ENCODE peak calls at places on chromosomes 13 and 19, in eight cellular contexts. One of them, this sample, is unnamed.

GRCh38 chr19:31066385-31066784 is 282.9 kb downstream of the TSHZ3 start:
- DNase-seq in tibial nerve: no peak
- DNase-seq in stimulated activated effector memory CD8-positive, alpha-beta T cell treated with anti-CD3 and anti-CD28 coated beads, Interleukin-12 subunit alpha, Interleukin-12 subunit beta, amount 100 ng/mL, for 72 hours: no peak
- DNase-seq in fibroblast of mammary gland: peak
- DNase-seq in progenitor cell of endocrine pancreas: no peak
- DNase-seq in GM04503: peak
- DNase-seq in NCI-H748 treated with DMSO at 0.1 percent for 48 hours: no peak
- DNase-seq in C1 segment of cervical spinal cord: no peak
- DNase-seq in this sample: peak

GRCh38 chr13:48828962-48829405 is 146.7 kb upstream of the FNDC3A start:
- DNase-seq in fibroblast of mammary gland: peak
- DNase-seq in NCI-H748 treated with DMSO at 0.1 percent for 48 hours: peak
- DNase-seq in GM04503: no peak
- DNase-seq in C1 segment of cervical spinal cord: no peak
- DNase-seq in tibial nerve: no peak
- DNase-seq in progenitor cell of endocrine pancreas: no peak
- DNase-seq in stimulated activated effector memory CD8-positive, alpha-beta T cell treated with anti-CD3 and anti-CD28 coated beads, Interleukin-12 subunit alpha, Interleukin-12 subunit beta, amount 100 ng/mL, for 72 hours: no peak
- DNase-seq in this sample: no peak

GRCh38 chr13:49053899-49054298 is 78.2 kb downstream of the FNDC3A start:
- DNase-seq in tibial nerve: no peak
- DNase-seq in NCI-H748 treated with DMSO at 0.1 percent for 48 hours: no peak
- DNase-seq in stimulated activated effector memory CD8-positive, alpha-beta T cell treated with anti-CD3 and anti-CD28 coated beads, Interleukin-12 subunit alpha, Interleukin-12 subunit beta, amount 100 ng/mL, for 72 hours: no peak
- DNase-seq in fibroblast of mammary gland: no peak
- DNase-seq in C1 segment of cervical spinal cord: no peak
- DNase-seq in GM04503: no peak
- DNase-seq in progenitor cell of endocrine pancreas: no peak
- DNase-seq in this sample: no peak

GRCh38 chr13:69092615-69093322 is 1014.9 kb upstream of the ATXN8OS start:
- DNase-seq in fibroblast of mammary gland: no peak
- DNase-seq in progenitor cell of endocrine pancreas: no peak
- DNase-seq in NCI-H748 treated with DMSO at 0.1 percent for 48 hours: no peak
- DNase-seq in C1 segment of cervical spinal cord: no peak
- DNase-seq in tibial nerve: no peak
- DNase-seq in GM04503: no peak
- DNase-seq in stimulated activated effector memory CD8-positive, alpha-beta T cell treated with anti-CD3 and anti-CD28 coated beads, Interleukin-12 subunit alpha, Interleukin-12 subunit beta, amount 100 ng/mL, for 72 hours: no peak
- DNase-seq in this sample: no peak

GRCh38 chr19:33906578-33907335 is 110.1 kb downstream of the KCTD15 start:
- DNase-seq in progenitor cell of endocrine pancreas: peak
- DNase-seq in stimulated activated effector memory CD8-positive, alpha-beta T cell treated with anti-CD3 and anti-CD28 coated beads, Interleukin-12 subunit alpha, Interleukin-12 subunit beta, amount 100 ng/mL, for 72 hours: no peak
- DNase-seq in tibial nerve: no peak
- DNase-seq in C1 segment of cervical spinal cord: no peak
- DNase-seq in GM04503: no peak
- DNase-seq in fibroblast of mammary gland: peak
- DNase-seq in NCI-H748 treated with DMSO at 0.1 percent for 48 hours: no peak
- DNase-seq in this sample: no peak

GRCh38 chr19:7772752-7773291 is 9.8 kb downstream of the CLEC4M start:
- DNase-seq in progenitor cell of endocrine pancreas: no peak
- DNase-seq in stimulated activated effector memory CD8-positive, alpha-beta T cell treated with anti-CD3 and anti-CD28 coated beads, Interleukin-12 subunit alpha, Interleukin-12 subunit beta, amount 100 ng/mL, for 72 hours: peak
- DNase-seq in C1 segment of cervical spinal cord: no peak
- DNase-seq in GM04503: no peak
- DNase-seq in NCI-H748 treated with DMSO at 0.1 percent for 48 hours: no peak
- DNase-seq in tibial nerve: no peak
- DNase-seq in fibroblast of mammary gland: peak
- DNase-seq in this sample: no peak

GRCh38 chr13:109700176-109700575 is 86.2 kb downstream of the IRS2 start:
- DNase-seq in stimulated activated effector memory CD8-positive, alpha-beta T cell treated with anti-CD3 and anti-CD28 coated beads, Interleukin-12 subunit alpha, Interleukin-12 subunit beta, amount 100 ng/mL, for 72 hours: no peak
- DNase-seq in C1 segment of cervical spinal cord: peak
- DNase-seq in progenitor cell of endocrine pancreas: no peak
- DNase-seq in GM04503: no peak
- DNase-seq in fibroblast of mammary gland: peak
- DNase-seq in NCI-H748 treated with DMSO at 0.1 percent for 48 hours: peak
- DNase-seq in tibial nerve: peak
- DNase-seq in this sample: no peak

GRCh38 chr19:46068345-46069258 is 27.8 kb upstream of the IGFL4 start:
- DNase-seq in fibroblast of mammary gland: peak
- DNase-seq in tibial nerve: no peak
- DNase-seq in progenitor cell of endocrine pancreas: no peak
- DNase-seq in NCI-H748 treated with DMSO at 0.1 percent for 48 hours: no peak
- DNase-seq in stimulated activated effector memory CD8-positive, alpha-beta T cell treated with anti-CD3 and anti-CD28 coated beads, Interleukin-12 subunit alpha, Interleukin-12 subunit beta, amount 100 ng/mL, for 72 hours: no peak
- DNase-seq in GM04503: peak
- DNase-seq in C1 segment of cervical spinal cord: no peak
- DNase-seq in this sample: no peak

GRCh38 chr19:1168877-1169791 is 4.9 kb downstream of the SBNO2 start:
- DNase-seq in GM04503: no peak
- DNase-seq in tibial nerve: no peak
- DNase-seq in stimulated activated effector memory CD8-positive, alpha-beta T cell treated with anti-CD3 and anti-CD28 coated beads, Interleukin-12 subunit alpha, Interleukin-12 subunit beta, amount 100 ng/mL, for 72 hours: no peak
- DNase-seq in C1 segment of cervical spinal cord: peak
- DNase-seq in progenitor cell of endocrine pancreas: no peak
- DNase-seq in NCI-H748 treated with DMSO at 0.1 percent for 48 hours: no peak
- DNase-seq in fibroblast of mammary gland: peak
- DNase-seq in this sample: no peak

GRCh38 chr19:45187421-45188100 is 9.0 kb downstream of the BLOC1S3 start:
- DNase-seq in C1 segment of cervical spinal cord: no peak
- DNase-seq in tibial nerve: no peak
- DNase-seq in stimulated activated effector memory CD8-positive, alpha-beta T cell treated with anti-CD3 and anti-CD28 coated beads, Interleukin-12 subunit alpha, Interleukin-12 subunit beta, amount 100 ng/mL, for 72 hours: no peak
- DNase-seq in fibroblast of mammary gland: no peak
- DNase-seq in NCI-H748 treated with DMSO at 0.1 percent for 48 hours: peak
- DNase-seq in progenitor cell of endocrine pancreas: no peak
- DNase-seq in GM04503: no peak
- DNase-seq in this sample: peak

GRCh38 chr19:53158119-53158656 is 665 bp downstream of the ZNF347 start:
- DNase-seq in GM04503: peak
- DNase-seq in NCI-H748 treated with DMSO at 0.1 percent for 48 hours: no peak
- DNase-seq in progenitor cell of endocrine pancreas: peak
- DNase-seq in C1 segment of cervical spinal cord: no peak
- DNase-seq in fibroblast of mammary gland: peak
- DNase-seq in tibial nerve: no peak
- DNase-seq in stimulated activated effector memory CD8-positive, alpha-beta T cell treated with anti-CD3 and anti-CD28 coated beads, Interleukin-12 subunit alpha, Interleukin-12 subunit beta, amount 100 ng/mL, for 72 hours: no peak
- DNase-seq in this sample: no peak

GRCh38 chr19:20315543-20315942 is 148.5 kb downstream of the ZNF486 start:
- DNase-seq in GM04503: no peak
- DNase-seq in fibroblast of mammary gland: no peak
- DNase-seq in stimulated activated effector memory CD8-positive, alpha-beta T cell treated with anti-CD3 and anti-CD28 coated beads, Interleukin-12 subunit alpha, Interleukin-12 subunit beta, amount 100 ng/mL, for 72 hours: no peak
- DNase-seq in progenitor cell of endocrine pancreas: no peak
- DNase-seq in tibial nerve: no peak
- DNase-seq in NCI-H748 treated with DMSO at 0.1 percent for 48 hours: peak
- DNase-seq in C1 segment of cervical spinal cord: no peak
- DNase-seq in this sample: no peak

GRCh38 chr13:43905435-43906031 is 25.8 kb downstream of the LACC1 start:
- DNase-seq in tibial nerve: no peak
- DNase-seq in C1 segment of cervical spinal cord: peak
- DNase-seq in progenitor cell of endocrine pancreas: no peak
- DNase-seq in stimulated activated effector memory CD8-positive, alpha-beta T cell treated with anti-CD3 and anti-CD28 coated beads, Interleukin-12 subunit alpha, Interleukin-12 subunit beta, amount 100 ng/mL, for 72 hours: no peak
- DNase-seq in NCI-H748 treated with DMSO at 0.1 percent for 48 hours: peak
- DNase-seq in fibroblast of mammary gland: peak
- DNase-seq in GM04503: no peak
- DNase-seq in this sample: peak

GRCh38 chr19:24046550-24046949 is 40.4 kb upstream of the ZNF254 start:
- DNase-seq in NCI-H748 treated with DMSO at 0.1 percent for 48 hours: no peak
- DNase-seq in fibroblast of mammary gland: no peak
- DNase-seq in progenitor cell of endocrine pancreas: no peak
- DNase-seq in tibial nerve: no peak
- DNase-seq in GM04503: no peak
- DNase-seq in C1 segment of cervical spinal cord: no peak
- DNase-seq in stimulated activated effector memory CD8-positive, alpha-beta T cell treated with anti-CD3 and anti-CD28 coated beads, Interleukin-12 subunit alpha, Interleukin-12 subunit beta, amount 100 ng/mL, for 72 hours: no peak
- DNase-seq in this sample: no peak

GRCh38 chr13:98447881-98448641 is 128.8 kb downstream of the STK24 start:
- DNase-seq in GM04503: no peak
- DNase-seq in C1 segment of cervical spinal cord: peak
- DNase-seq in tibial nerve: no peak
- DNase-seq in NCI-H748 treated with DMSO at 0.1 percent for 48 hours: no peak
- DNase-seq in stimulated activated effector memory CD8-positive, alpha-beta T cell treated with anti-CD3 and anti-CD28 coated beads, Interleukin-12 subunit alpha, Interleukin-12 subunit beta, amount 100 ng/mL, for 72 hours: no peak
- DNase-seq in progenitor cell of endocrine pancreas: no peak
- DNase-seq in fibroblast of mammary gland: peak
- DNase-seq in this sample: peak

GRCh38 chr19:32988724-32989123 is 16.7 kb downstream of the FAAP24 start:
- DNase-seq in tibial nerve: no peak
- DNase-seq in stimulated activated effector memory CD8-positive, alpha-beta T cell treated with anti-CD3 and anti-CD28 coated beads, Interleukin-12 subunit alpha, Interleukin-12 subunit beta, amount 100 ng/mL, for 72 hours: no peak
- DNase-seq in NCI-H748 treated with DMSO at 0.1 percent for 48 hours: no peak
- DNase-seq in progenitor cell of endocrine pancreas: no peak
- DNase-seq in GM04503: no peak
- DNase-seq in fibroblast of mammary gland: no peak
- DNase-seq in C1 segment of cervical spinal cord: no peak
- DNase-seq in this sample: no peak

GRCh38 chr13:31223640-31224039 is 23.9 kb downstream of the B3GLCT start:
- DNase-seq in C1 segment of cervical spinal cord: no peak
- DNase-seq in tibial nerve: no peak
- DNase-seq in fibroblast of mammary gland: no peak
- DNase-seq in progenitor cell of endocrine pancreas: no peak
- DNase-seq in GM04503: no peak
- DNase-seq in stimulated activated effector memory CD8-positive, alpha-beta T cell treated with anti-CD3 and anti-CD28 coated beads, Interleukin-12 subunit alpha, Interleukin-12 subunit beta, amount 100 ng/mL, for 72 hours: no peak
- DNase-seq in NCI-H748 treated with DMSO at 0.1 percent for 48 hours: no peak
- DNase-seq in this sample: no peak

GRCh38 chr19:15421726-15422260 is 3.0 kb upstream of the AKAP8L start:
- DNase-seq in stimulated activated effector memory CD8-positive, alpha-beta T cell treated with anti-CD3 and anti-CD28 coated beads, Interleukin-12 subunit alpha, Interleukin-12 subunit beta, amount 100 ng/mL, for 72 hours: no peak
- DNase-seq in fibroblast of mammary gland: no peak
- DNase-seq in progenitor cell of endocrine pancreas: no peak
- DNase-seq in GM04503: no peak
- DNase-seq in tibial nerve: no peak
- DNase-seq in NCI-H748 treated with DMSO at 0.1 percent for 48 hours: no peak
- DNase-seq in C1 segment of cervical spinal cord: peak
- DNase-seq in this sample: no peak

GRCh38 chr19:55133639-55134444 is 15.2 kb downstream of the TNNT1 start:
- DNase-seq in GM04503: no peak
- DNase-seq in tibial nerve: no peak
- DNase-seq in stimulated activated effector memory CD8-positive, alpha-beta T cell treated with anti-CD3 and anti-CD28 coated beads, Interleukin-12 subunit alpha, Interleukin-12 subunit beta, amount 100 ng/mL, for 72 hours: no peak
- DNase-seq in progenitor cell of endocrine pancreas: no peak
- DNase-seq in C1 segment of cervical spinal cord: no peak
- DNase-seq in fibroblast of mammary gland: no peak
- DNase-seq in NCI-H748 treated with DMSO at 0.1 percent for 48 hours: no peak
- DNase-seq in this sample: no peak

GRCh38 chr13:75812751-75813181 is 176.6 kb downstream of the LMO7 start:
- DNase-seq in fibroblast of mammary gland: peak
- DNase-seq in stimulated activated effector memory CD8-positive, alpha-beta T cell treated with anti-CD3 and anti-CD28 coated beads, Interleukin-12 subunit alpha, Interleukin-12 subunit beta, amount 100 ng/mL, for 72 hours: no peak
- DNase-seq in C1 segment of cervical spinal cord: no peak
- DNase-seq in tibial nerve: no peak
- DNase-seq in NCI-H748 treated with DMSO at 0.1 percent for 48 hours: no peak
- DNase-seq in progenitor cell of endocrine pancreas: no peak
- DNase-seq in GM04503: no peak
- DNase-seq in this sample: no peak

GRCh38 chr13:77345150-77345780 is 18.4 kb upstream of the MYCBP2 start:
- DNase-seq in C1 segment of cervical spinal cord: no peak
- DNase-seq in tibial nerve: no peak
- DNase-seq in stimulated activated effector memory CD8-positive, alpha-beta T cell treated with anti-CD3 and anti-CD28 coated beads, Interleukin-12 subunit alpha, Interleukin-12 subunit beta, amount 100 ng/mL, for 72 hours: no peak
- DNase-seq in GM04503: no peak
- DNase-seq in NCI-H748 treated with DMSO at 0.1 percent for 48 hours: peak
- DNase-seq in fibroblast of mammary gland: no peak
- DNase-seq in progenitor cell of endocrine pancreas: no peak
- DNase-seq in this sample: no peak

GRCh38 chr19:10228925-10229324 is 2.2 kb downstream of the S1PR2 start:
- DNase-seq in fibroblast of mammary gland: peak
- DNase-seq in stimulated activated effector memory CD8-positive, alpha-beta T cell treated with anti-CD3 and anti-CD28 coated beads, Interleukin-12 subunit alpha, Interleukin-12 subunit beta, amount 100 ng/mL, for 72 hours: no peak
- DNase-seq in progenitor cell of endocrine pancreas: no peak
- DNase-seq in NCI-H748 treated with DMSO at 0.1 percent for 48 hours: no peak
- DNase-seq in tibial nerve: no peak
- DNase-seq in GM04503: no peak
- DNase-seq in C1 segment of cervical spinal cord: no peak
- DNase-seq in this sample: peak

GRCh38 chr19:4182082-4182926 is at the start of the genes ANKRD24 and SIRT6:
- DNase-seq in progenitor cell of endocrine pancreas: peak
- DNase-seq in fibroblast of mammary gland: peak
- DNase-seq in NCI-H748 treated with DMSO at 0.1 percent for 48 hours: peak
- DNase-seq in stimulated activated effector memory CD8-positive, alpha-beta T cell treated with anti-CD3 and anti-CD28 coated beads, Interleukin-12 subunit alpha, Interleukin-12 subunit beta, amount 100 ng/mL, for 72 hours: peak
- DNase-seq in tibial nerve: peak
- DNase-seq in GM04503: peak
- DNase-seq in C1 segment of cervical spinal cord: peak
- DNase-seq in this sample: peak

GRCh38 chr19:17872251-17873001 is 681 bp downstream of the SLC5A5 start:
- DNase-seq in C1 segment of cervical spinal cord: no peak
- DNase-seq in fibroblast of mammary gland: no peak
- DNase-seq in progenitor cell of endocrine pancreas: no peak
- DNase-seq in NCI-H748 treated with DMSO at 0.1 percent for 48 hours: no peak
- DNase-seq in tibial nerve: no peak
- DNase-seq in GM04503: no peak
- DNase-seq in stimulated activated effector memory CD8-positive, alpha-beta T cell treated with anti-CD3 and anti-CD28 coated beads, Interleukin-12 subunit alpha, Interleukin-12 subunit beta, amount 100 ng/mL, for 72 hours: no peak
- DNase-seq in this sample: no peak

GRCh38 chr13:80881495-80882482 is 540.9 kb upstream of the SPRY2 start:
- DNase-seq in GM04503: no peak
- DNase-seq in NCI-H748 treated with DMSO at 0.1 percent for 48 hours: peak
- DNase-seq in tibial nerve: no peak
- DNase-seq in progenitor cell of endocrine pancreas: no peak
- DNase-seq in stimulated activated effector memory CD8-positive, alpha-beta T cell treated with anti-CD3 and anti-CD28 coated beads, Interleukin-12 subunit alpha, Interleukin-12 subunit beta, amount 100 ng/mL, for 72 hours: no peak
- DNase-seq in C1 segment of cervical spinal cord: no peak
- DNase-seq in fibroblast of mammary gland: peak
- DNase-seq in this sample: peak

GRCh38 chr19:4506449-4507149 is 11.7 kb downstream of the PLIN4 start:
- DNase-seq in C1 segment of cervical spinal cord: no peak
- DNase-seq in progenitor cell of endocrine pancreas: no peak
- DNase-seq in NCI-H748 treated with DMSO at 0.1 percent for 48 hours: no peak
- DNase-seq in tibial nerve: no peak
- DNase-seq in stimulated activated effector memory CD8-positive, alpha-beta T cell treated with anti-CD3 and anti-CD28 coated beads, Interleukin-12 subunit alpha, Interleukin-12 subunit beta, amount 100 ng/mL, for 72 hours: no peak
- DNase-seq in fibroblast of mammary gland: peak
- DNase-seq in GM04503: no peak
- DNase-seq in this sample: no peak

GRCh38 chr13:45393941-45394570 is 24.1 kb downstream of the SLC25A30 start:
- DNase-seq in NCI-H748 treated with DMSO at 0.1 percent for 48 hours: peak
- DNase-seq in GM04503: no peak
- DNase-seq in C1 segment of cervical spinal cord: no peak
- DNase-seq in progenitor cell of endocrine pancreas: peak
- DNase-seq in tibial nerve: no peak
- DNase-seq in stimulated activated effector memory CD8-positive, alpha-beta T cell treated with anti-CD3 and anti-CD28 coated beads, Interleukin-12 subunit alpha, Interleukin-12 subunit beta, amount 100 ng/mL, for 72 hours: no peak
- DNase-seq in fibroblast of mammary gland: peak
- DNase-seq in this sample: peak

GRCh38 chr19:33510728-33511255 is 10.8 kb downstream of the PEPD start:
- DNase-seq in progenitor cell of endocrine pancreas: no peak
- DNase-seq in GM04503: no peak
- DNase-seq in fibroblast of mammary gland: no peak
- DNase-seq in C1 segment of cervical spinal cord: no peak
- DNase-seq in NCI-H748 treated with DMSO at 0.1 percent for 48 hours: no peak
- DNase-seq in stimulated activated effector memory CD8-positive, alpha-beta T cell treated with anti-CD3 and anti-CD28 coated beads, Interleukin-12 subunit alpha, Interleukin-12 subunit beta, amount 100 ng/mL, for 72 hours: no peak
- DNase-seq in tibial nerve: no peak
- DNase-seq in this sample: no peak

GRCh38 chr13:32200741-32201140 is 114.4 kb downstream of the ZAR1L start:
- DNase-seq in stimulated activated effector memory CD8-positive, alpha-beta T cell treated with anti-CD3 and anti-CD28 coated beads, Interleukin-12 subunit alpha, Interleukin-12 subunit beta, amount 100 ng/mL, for 72 hours: no peak
- DNase-seq in NCI-H748 treated with DMSO at 0.1 percent for 48 hours: no peak
- DNase-seq in GM04503: no peak
- DNase-seq in tibial nerve: no peak
- DNase-seq in progenitor cell of endocrine pancreas: no peak
- DNase-seq in fibroblast of mammary gland: no peak
- DNase-seq in C1 segment of cervical spinal cord: no peak
- DNase-seq in this sample: no peak

GRCh38 chr19:43934055-43934984 is 762 bp downstream of the ZNF45 start:
- DNase-seq in C1 segment of cervical spinal cord: no peak
- DNase-seq in NCI-H748 treated with DMSO at 0.1 percent for 48 hours: no peak
- DNase-seq in fibroblast of mammary gland: peak
- DNase-seq in progenitor cell of endocrine pancreas: no peak
- DNase-seq in GM04503: no peak
- DNase-seq in tibial nerve: no peak
- DNase-seq in stimulated activated effector memory CD8-positive, alpha-beta T cell treated with anti-CD3 and anti-CD28 coated beads, Interleukin-12 subunit alpha, Interleukin-12 subunit beta, amount 100 ng/mL, for 72 hours: no peak
- DNase-seq in this sample: peak

GRCh38 chr13:31234729-31235128 is 35.0 kb downstream of the B3GLCT start:
- DNase-seq in fibroblast of mammary gland: peak
- DNase-seq in GM04503: no peak
- DNase-seq in stimulated activated effector memory CD8-positive, alpha-beta T cell treated with anti-CD3 and anti-CD28 coated beads, Interleukin-12 subunit alpha, Interleukin-12 subunit beta, amount 100 ng/mL, for 72 hours: no peak
- DNase-seq in NCI-H748 treated with DMSO at 0.1 percent for 48 hours: no peak
- DNase-seq in progenitor cell of endocrine pancreas: no peak
- DNase-seq in C1 segment of cervical spinal cord: no peak
- DNase-seq in tibial nerve: no peak
- DNase-seq in this sample: peak

GRCh38 chr13:93254775-93255174 is 28.2 kb downstream of the GPC6 start:
- DNase-seq in tibial nerve: no peak
- DNase-seq in GM04503: no peak
- DNase-seq in progenitor cell of endocrine pancreas: no peak
- DNase-seq in fibroblast of mammary gland: no peak
- DNase-seq in NCI-H748 treated with DMSO at 0.1 percent for 48 hours: no peak
- DNase-seq in stimulated activated effector memory CD8-positive, alpha-beta T cell treated with anti-CD3 and anti-CD28 coated beads, Interleukin-12 subunit alpha, Interleukin-12 subunit beta, amount 100 ng/mL, for 72 hours: no peak
- DNase-seq in C1 segment of cervical spinal cord: no peak
- DNase-seq in this sample: no peak

GRCh38 chr19:7789447-7789846 is 26.4 kb downstream of the CLEC4M start:
- DNase-seq in progenitor cell of endocrine pancreas: no peak
- DNase-seq in fibroblast of mammary gland: no peak
- DNase-seq in NCI-H748 treated with DMSO at 0.1 percent for 48 hours: no peak
- DNase-seq in C1 segment of cervical spinal cord: no peak
- DNase-seq in GM04503: no peak
- DNase-seq in stimulated activated effector memory CD8-positive, alpha-beta T cell treated with anti-CD3 and anti-CD28 coated beads, Interleukin-12 subunit alpha, Interleukin-12 subunit beta, amount 100 ng/mL, for 72 hours: no peak
- DNase-seq in tibial nerve: no peak
- DNase-seq in this sample: no peak

GRCh38 chr19:14433454-14434156 is 499 bp downstream of the PKN1 start:
- DNase-seq in stimulated activated effector memory CD8-positive, alpha-beta T cell treated with anti-CD3 and anti-CD28 coated beads, Interleukin-12 subunit alpha, Interleukin-12 subunit beta, amount 100 ng/mL, for 72 hours: no peak
- DNase-seq in tibial nerve: no peak
- DNase-seq in C1 segment of cervical spinal cord: no peak
- DNase-seq in fibroblast of mammary gland: no peak
- DNase-seq in progenitor cell of endocrine pancreas: no peak
- DNase-seq in GM04503: no peak
- DNase-seq in NCI-H748 treated with DMSO at 0.1 percent for 48 hours: peak
- DNase-seq in this sample: no peak

This sample was measured in HEK293T.